ENCODE peak calls at places on chromosomes 11 and 22, in ten cellular contexts. Z is mucosa of gallbladder; Y is EH; M is ELF-1; J is HL-60; W is stimulated activated CD4-positive, alpha-beta T cell treated with anti-CD3 and anti-CD28 coated beads, Interleukin-4, amount 100 ng/mL, for 48 hours; H is A549; D is activated CD8-positive, alpha-beta memory T cell treated with anti-CD3 and anti-CD28 coated beads, Interleukin-2, amount 50 U/mL, for 48 hours; E is RCC 7860; R is NCI-H1092. G is an unnamed sample.

GRCh38 chr22:32841175-32841574 is 39.7 kb downstream of the TIMP3 start:
- DNase-seq in Z (no peak), Y (no peak), M (no peak), J (no peak), W (no peak), H (no peak), D (no peak), E (no peak), R (no peak), G (no peak)

GRCh38 chr11:102154806-102155205 is 44.6 kb downstream of the YAP1 start:
- DNase-seq in Z (no peak), Y (no peak), M (no peak), J (no peak), W (no peak), H (no peak), D (no peak), E (no peak), R (no peak), G (no peak)

GRCh38 chr11:111530091-111530490 is 10.4 kb upstream of the LAYN start:
- DNase-seq in Z (no peak), Y (peak), M (no peak), J (no peak), W (no peak), H (no peak), D (no peak), E (peak), R (no peak), G (no peak)

GRCh38 chr11:692824-693414 is 2.1 kb downstream of the DEAF1 start:
- DNase-seq in Z (no peak), Y (no peak), M (peak), J (no peak), W (no peak), H (no peak), D (peak), E (no peak), R (no peak), G (no peak)

GRCh38 chr22:49954991-49955580 is 5.5 kb upstream of the PIM3 start:
- DNase-seq in Z (no peak), Y (no peak), M (no peak), J (no peak), W (no peak), H (no peak), D (no peak), E (no peak), R (no peak), G (no peak)

GRCh38 chr11:2194877-2195755 is 23.5 kb upstream of the TH start:
- DNase-seq in Z (no peak), Y (peak), M (peak), J (no peak), W (peak), H (peak), D (peak), E (peak), R (peak), G (peak)

GRCh38 chr22:49735411-49736311 is 92.0 kb downstream of the BRD1 start:
- DNase-seq in Z (no peak), Y (peak), M (peak), J (no peak), W (no peak), H (no peak), D (peak), E (no peak), R (no peak), G (peak)

GRCh38 chr11:70210051-70210501 is 7.0 kb downstream of the FADD start:
- DNase-seq in Z (no peak), Y (peak), M (no peak), J (no peak), W (no peak), H (no peak), D (no peak), E (peak), R (no peak), G (no peak)

GRCh38 chr11:85665756-85666155 is 827 bp upstream of the CREBZF start:
- DNase-seq in Z (no peak), Y (no peak), M (no peak), J (no peak), W (no peak), H (no peak), D (no peak), E (no peak), R (no peak), G (no peak)

GRCh38 chr11:75815345-75815983 is 454 bp downstream of the UVRAG start:
- DNase-seq in Z (no peak), Y (peak), M (peak), J (no peak), W (peak), H (peak), D (no peak), E (peak), R (no peak), G (peak)

GRCh38 chr22:49551897-49552659 is 275.6 kb downstream of the BRD1 start:
- DNase-seq in Z (no peak), Y (no peak), M (no peak), J (no peak), W (no peak), H (no peak), D (no peak), E (no peak), R (no peak), G (no peak)

GRCh38 chr11:68840661-68841653 is 759 bp downstream of the CPT1A start:
- DNase-seq in Z (peak), Y (peak), M (no peak), J (peak), W (no peak), H (no peak), D (peak), E (no peak), R (peak), G (peak)

GRCh38 chr11:82720267-82720666 is 13.4 kb downstream of the FAM181B start:
- DNase-seq in Z (no peak), Y (no peak), M (no peak), J (no peak), W (no peak), H (no peak), D (no peak), E (no peak), R (no peak), G (no peak)

GRCh38 chr11:94304559-94304958 is at the start of gene IZUMO1R:
- DNase-seq in Z (no peak), Y (no peak), M (no peak), J (no peak), W (no peak), H (no peak), D (no peak), E (no peak), R (no peak), G (no peak)

GRCh38 chr11:6437993-6438392 is 2.8 kb downstream of the HPX start:
- DNase-seq in Z (no peak), Y (no peak), M (no peak), J (no peak), W (no peak), H (no peak), D (no peak), E (no peak), R (no peak), G (no peak)

GRCh38 chr11:44623321-44623715 is 57.9 kb downstream of the CD82 start:
- DNase-seq in Z (peak), Y (no peak), M (no peak), J (no peak), W (no peak), H (no peak), D (peak), E (no peak), R (no peak), G (no peak)

G was measured in nephron progenitor cell.